ENCODE peak calls at places on chromosomes 5 and 9, in four cellular contexts. G, I, F and P are unnamed samples.
A peak's percentile ranks its signal among the peaks of the same experiment; 100 is the strongest.

GRCh38 chr9:128243486-128244415 is 32.1 kb downstream of the GOLGA2 start:
- DNase-seq in G (no peak), I (peak; percentile 41), F (no peak), P (no peak)

GRCh38 chr5:55232985-55233928 is at the start of gene CCNO:
- DNase-seq in G (no peak), I (peak; percentile 73), F (peak; percentile 85), P (peak; percentile 85)

GRCh38 chr9:109012009-109012875 is 1.1 kb downstream of the CTNNAL1 start:
- DNase-seq in G (no peak), I (peak; percentile 47), F (peak; percentile 5), P (peak; percentile 45)

GRCh38 chr9:38269752-38270151 is 122.8 kb upstream of the ALDH1B1 start:
- DNase-seq in G (no peak), I (no peak), F (no peak), P (no peak)

GRCh38 chr9:110257971-110258370 is 1.7 kb upstream of the TXN start:
- DNase-seq in G (no peak), I (no peak), F (no peak), P (no peak)

GRCh38 chr5:71013575-71013974 is 11.6 kb downstream of the NAIP start:
- DNase-seq in G (no peak), I (no peak), F (no peak), P (no peak)

GRCh38 chr9:86413966-86414880 is 60.0 kb upstream of the TUT7 start:
- DNase-seq in G (no peak), I (peak; percentile 30), F (no peak), P (peak; percentile 31)

GRCh38 chr5:125370486-125370885 is 624.0 kb upstream of the ZNF608 start:
- DNase-seq in G (no peak), I (no peak), F (no peak), P (no peak)

GRCh38 chr5:91382530-91383026 is 539 bp downstream of the ARRDC3 start:
- DNase-seq in G (no peak), I (peak; percentile 4), F (no peak), P (peak; percentile 45)

GRCh38 chr9:127733609-127734008 is 1.5 kb downstream of the TOR2A start:
- DNase-seq in G (no peak), I (no peak), F (no peak), P (no peak)